ENCODE peak calls at places on chromosomes 7 and 10, in seven cellular contexts. One of them, this sample, is unnamed.

GRCh38 chr7:2508327-2509231 is 11.0 kb upstream of the LFNG start:
- ATAC-seq in A549: no peak
- ATAC-seq in Panc1: peak; percentile 28
- ATAC-seq in central memory CD8-positive, alpha-beta T cell: peak; percentile 74
- ATAC-seq in Right ventricle myocardium superior: peak; percentile 64
- ATAC-seq in heart right ventricle: peak; percentile 43
- ATAC-seq in left lung: peak; percentile 26
- ATAC-seq in this sample: peak; percentile 40

GRCh38 chr7:99928994-99929729 is at the start of gene GJC3:
- ATAC-seq in A549: peak; percentile 96
- ATAC-seq in Panc1: peak; percentile 96
- ATAC-seq in central memory CD8-positive, alpha-beta T cell: peak; percentile 46
- ATAC-seq in Right ventricle myocardium superior: peak; percentile 96
- ATAC-seq in heart right ventricle: peak; percentile 93
- ATAC-seq in left lung: peak; percentile 99
- ATAC-seq in this sample: peak; percentile 97

GRCh38 chr10:52951819-52952218 is 179.2 kb upstream of the MBL2 start:
- ATAC-seq in A549: no peak
- ATAC-seq in Panc1: peak; percentile 59
- ATAC-seq in central memory CD8-positive, alpha-beta T cell: no peak
- ATAC-seq in Right ventricle myocardium superior: peak; percentile 43
- ATAC-seq in heart right ventricle: no peak
- ATAC-seq in left lung: peak; percentile 68
- ATAC-seq in this sample: peak; percentile 70

GRCh38 chr10:124619802-124620490 is 124.2 kb downstream of the FAM53B start:
- ATAC-seq in A549: no peak
- ATAC-seq in Panc1: no peak
- ATAC-seq in central memory CD8-positive, alpha-beta T cell: no peak
- ATAC-seq in Right ventricle myocardium superior: no peak
- ATAC-seq in heart right ventricle: no peak
- ATAC-seq in left lung: no peak
- ATAC-seq in this sample: no peak

GRCh38 chr7:85102813-85103350 is 84.0 kb downstream of the SEMA3D start:
- ATAC-seq in A549: no peak
- ATAC-seq in Panc1: no peak
- ATAC-seq in central memory CD8-positive, alpha-beta T cell: no peak
- ATAC-seq in Right ventricle myocardium superior: peak; percentile 72
- ATAC-seq in heart right ventricle: peak; percentile 64
- ATAC-seq in left lung: no peak
- ATAC-seq in this sample: peak; percentile 59

GRCh38 chr10:114022292-114022691 is 21.4 kb upstream of the ADRB1 start:
- ATAC-seq in A549: no peak
- ATAC-seq in Panc1: no peak
- ATAC-seq in central memory CD8-positive, alpha-beta T cell: no peak
- ATAC-seq in Right ventricle myocardium superior: peak; percentile 91
- ATAC-seq in heart right ventricle: peak; percentile 80
- ATAC-seq in left lung: no peak
- ATAC-seq in this sample: no peak

GRCh38 chr7:21651697-21652096 is 108.9 kb downstream of the DNAH11 start:
- ATAC-seq in A549: no peak
- ATAC-seq in Panc1: no peak
- ATAC-seq in central memory CD8-positive, alpha-beta T cell: no peak
- ATAC-seq in Right ventricle myocardium superior: no peak
- ATAC-seq in heart right ventricle: no peak
- ATAC-seq in left lung: no peak
- ATAC-seq in this sample: no peak

GRCh38 chr10:55019461-55019860 is 218.4 kb upstream of the PCDH15 start:
- ATAC-seq in A549: no peak
- ATAC-seq in Panc1: no peak
- ATAC-seq in central memory CD8-positive, alpha-beta T cell: no peak
- ATAC-seq in Right ventricle myocardium superior: no peak
- ATAC-seq in heart right ventricle: peak; percentile 43
- ATAC-seq in left lung: no peak
- ATAC-seq in this sample: peak; percentile 30

GRCh38 chr7:19698331-19698730 is 10.5 kb downstream of the POLR1F start:
- ATAC-seq in A549: no peak
- ATAC-seq in Panc1: no peak
- ATAC-seq in central memory CD8-positive, alpha-beta T cell: no peak
- ATAC-seq in Right ventricle myocardium superior: no peak
- ATAC-seq in heart right ventricle: no peak
- ATAC-seq in left lung: no peak
- ATAC-seq in this sample: no peak

GRCh38 chr10:120961720-120962259 is 110.6 kb downstream of the WDR11 start:
- ATAC-seq in A549: no peak
- ATAC-seq in Panc1: peak; percentile 34
- ATAC-seq in central memory CD8-positive, alpha-beta T cell: no peak
- ATAC-seq in Right ventricle myocardium superior: no peak
- ATAC-seq in heart right ventricle: no peak
- ATAC-seq in left lung: no peak
- ATAC-seq in this sample: no peak

GRCh38 chr10:12156367-12157123 is 27.1 kb downstream of the SEC61A2 start:
- ATAC-seq in A549: no peak
- ATAC-seq in Panc1: no peak
- ATAC-seq in central memory CD8-positive, alpha-beta T cell: no peak
- ATAC-seq in Right ventricle myocardium superior: no peak
- ATAC-seq in heart right ventricle: no peak
- ATAC-seq in left lung: no peak
- ATAC-seq in this sample: no peak

GRCh38 chr7:37901236-37901827 is 15.3 kb downstream of the SFRP4 start:
- ATAC-seq in A549: peak; percentile 81
- ATAC-seq in Panc1: peak; percentile 62
- ATAC-seq in central memory CD8-positive, alpha-beta T cell: no peak
- ATAC-seq in Right ventricle myocardium superior: peak; percentile 73
- ATAC-seq in heart right ventricle: peak; percentile 47
- ATAC-seq in left lung: peak; percentile 88
- ATAC-seq in this sample: peak; percentile 84

GRCh38 chr7:27161214-27161720 is 4.1 kb downstream of the HOXA9 start:
- ATAC-seq in A549: no peak
- ATAC-seq in Panc1: no peak
- ATAC-seq in central memory CD8-positive, alpha-beta T cell: no peak
- ATAC-seq in Right ventricle myocardium superior: peak; percentile 45
- ATAC-seq in heart right ventricle: no peak
- ATAC-seq in left lung: peak; percentile 38
- ATAC-seq in this sample: no peak

GRCh38 chr10:25061711-25062455 is 45.5 kb downstream of the THNSL1 start:
- ATAC-seq in A549: peak; percentile 47
- ATAC-seq in Panc1: peak; percentile 9
- ATAC-seq in central memory CD8-positive, alpha-beta T cell: no peak
- ATAC-seq in Right ventricle myocardium superior: no peak
- ATAC-seq in heart right ventricle: no peak
- ATAC-seq in left lung: peak; percentile 11
- ATAC-seq in this sample: peak; percentile 52

This sample was measured in SK-N-SH treated with all-trans-retinoic acid at 6 μM for 48 hours.